ENCODE peak calls at places on chromosome 13, in five cellular contexts. G, P, X, M and N are unnamed samples.
A peak's percentile ranks its signal among the peaks of the same experiment; 100 is the strongest.

GRCh38 chr13:50911051-50911690 is 1.6 kb downstream of the RNASEH2B start:
- DNase-seq in G (no peak), P (no peak), X (no peak), M (no peak), N (no peak)

GRCh38 chr13:23758783-23759527 is 130.2 kb downstream of the MIPEP start:
- DNase-seq in G (no peak), M (no peak), X (no peak), P (no peak), N (no peak)

GRCh38 chr13:42970824-42971669 is 21.0 kb downstream of the EPSTI1 start:
- DNase-seq in M (no peak), P (no peak), X (no peak), G (no peak), N (peak; percentile 45)

GRCh38 chr13:75319244-75319643 is 162.7 kb downstream of the TBC1D4 start:
- DNase-seq in M (no peak), G (no peak), P (no peak), X (no peak), N (no peak)

GRCh38 chr13:27599845-27600553 is 20.3 kb downstream of the LNX2 start:
- DNase-seq in X (no peak), G (no peak), P (no peak), M (no peak), N (peak; percentile 68)

GRCh38 chr13:75864718-75865117 is 228.6 kb downstream of the LMO7 start:
- DNase-seq in G (no peak), X (no peak), P (no peak), M (no peak), N (no peak)

GRCh38 chr13:97366172-97366688 is 67.7 kb upstream of the RAP2A start:
- DNase-seq in X (no peak), G (no peak), P (no peak), M (no peak), N (peak; percentile 17)

GRCh38 chr13:104008571-104009435 is 942.6 kb upstream of the SLC10A2 start:
- DNase-seq in M (no peak), P (no peak), G (no peak), X (no peak), N (no peak)

GRCh38 chr13:44364019-44364418 is 9.6 kb upstream of the SERP2 start:
- DNase-seq in X (no peak), P (peak; percentile 24), M (no peak), G (no peak), N (no peak)

GRCh38 chr13:32175307-32175706 is 139.9 kb downstream of the ZAR1L start:
- DNase-seq in X (no peak), P (no peak), G (no peak), M (no peak), N (no peak)

GRCh38 chr13:89650226-89650625 is 1697.3 kb upstream of the MIR17HG start:
- DNase-seq in G (no peak), X (no peak), P (no peak), M (no peak), N (no peak)

GRCh38 chr13:32538234-32538620 is 368 bp downstream of the N4BP2L2 start:
- DNase-seq in X (no peak), G (peak; percentile 27), P (peak; percentile 18), M (peak; percentile 22), N (no peak)

GRCh38 chr13:80477641-80478443 is 136.9 kb upstream of the SPRY2 start:
- DNase-seq in G (no peak), X (no peak), M (no peak), P (no peak), N (no peak)

GRCh38 chr13:52845334-52845761 is 3.1 kb downstream of the PCDH8 start:
- DNase-seq in X (no peak), G (no peak), P (no peak), M (no peak), N (no peak)

GRCh38 chr13:113110852-113111315 is 5.3 kb downstream of the F7 start:
- DNase-seq in G (no peak), M (no peak), X (peak; percentile 48), P (no peak), N (no peak)

GRCh38 chr13:109684836-109685602 is 101.4 kb downstream of the IRS2 start:
- DNase-seq in X (no peak), P (peak; percentile 30), G (no peak), M (peak; percentile 30), N (peak; percentile 31)

GRCh38 chr13:97429681-97430081 is 4.3 kb upstream of the RAP2A start:
- DNase-seq in X (no peak), M (no peak), P (no peak), G (no peak), N (peak; percentile 3)

GRCh38 chr13:62964522-62964921 is 1548.9 kb upstream of the PCDH20 start:
- DNase-seq in X (no peak), G (no peak), P (no peak), M (no peak), N (peak; percentile 47)
- H3K4me3 ChIP-seq in X (no peak overlapping the region), G (no peak overlapping the region), P (no peak overlapping the region), M (no peak overlapping the region), N (no peak overlapping the region)

DNA sequence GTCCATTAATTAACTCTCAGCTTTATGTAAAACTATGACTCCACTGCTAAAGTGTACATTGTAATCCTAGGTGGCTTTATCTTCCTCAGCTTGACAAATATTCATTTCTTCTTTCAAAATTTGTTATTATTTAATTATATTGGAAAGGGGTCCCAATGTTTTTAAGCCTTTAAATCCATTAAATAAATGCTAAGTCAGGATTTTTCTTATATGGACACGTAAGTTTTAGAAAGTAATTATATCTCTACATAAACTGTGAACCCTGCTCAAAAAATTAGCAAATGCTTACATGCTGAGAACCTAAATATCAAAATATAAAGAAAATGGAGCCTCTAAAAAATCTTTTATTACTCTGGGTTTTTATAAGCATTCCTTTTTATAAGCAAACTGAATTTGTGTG is 78.2 kb upstream of the MIR17HG start:
- DNase-seq in X (no peak), G (no peak), P (no peak), M (no peak), N (no peak)
- H3K27me3 ChIP-seq in X (no peaks in the 10 kb centered on the region), G (no peaks in the 10 kb centered on the region), P (no peaks in the 10 kb centered on the region), M (no peaks in the 10 kb centered on the region), N (no peaks in the 10 kb centered on the region)

GRCh38 chr13:26219726-26220125 is 2.4 kb downstream of the RNF6 start:
- DNase-seq in G (no peak), P (no peak), X (no peak), M (no peak), N (peak; percentile 45)
- H3K4me3 ChIP-seq in G (peak overlapping the region; percentile 94), P (no peak overlapping the region), X (no peak overlapping the region), M (no peak overlapping the region), N (peak overlapping the region; percentile 96)

GRCh38 chr13:101916108-101916757 is 463.8 kb downstream of the ITGBL1 start:
- DNase-seq in P (peak; percentile 38), M (peak; percentile 40), X (peak; percentile 66), G (peak; percentile 17), N (no peak)
- H3K27me3 ChIP-seq in P (peaks cover 85% of the 10 kb centered on the region), M (peaks cover 69% of the 10 kb centered on the region), X (peaks cover 38% of the 10 kb centered on the region), G (no peaks in the 10 kb centered on the region), N (no peaks in the 10 kb centered on the region)

GRCh38 chr13:111270126-111270525 is 50.3 kb upstream of the TEX29 start:
- DNase-seq in G (no peak), P (no peak), M (no peak), X (no peak), N (no peak)
- H3K4me3 ChIP-seq in G (no peak overlapping the region), P (no peak overlapping the region), M (no peak overlapping the region), X (no peak overlapping the region), N (no peak overlapping the region)

DNA sequence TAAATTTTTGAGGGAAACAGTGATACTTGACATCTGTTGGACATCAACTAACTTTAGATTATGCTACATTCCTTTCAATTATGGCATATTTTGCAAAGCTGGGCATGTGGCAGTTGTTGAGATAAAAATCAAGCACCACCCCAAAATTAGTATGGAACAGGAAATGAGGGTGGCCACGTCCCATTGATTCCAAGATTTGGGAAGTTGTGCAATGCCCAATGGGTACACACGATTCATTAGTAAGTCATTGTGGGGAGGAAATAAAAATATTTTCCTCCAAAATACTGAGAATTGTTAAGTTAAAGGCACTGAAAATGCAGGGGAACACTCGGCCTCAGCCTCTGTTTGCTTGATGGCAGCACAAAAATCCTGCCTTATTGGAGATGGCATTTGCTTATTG is 7.6 kb downstream of the ERICH6B start:
- DNase-seq in G (no peak), P (no peak), M (no peak), X (no peak), N (no peak)
- H3K27me3 ChIP-seq in G (no peaks in the 10 kb centered on the region), P (peaks cover 73% of the 10 kb centered on the region), M (peaks cover 18% of the 10 kb centered on the region), X (no peaks in the 10 kb centered on the region), N (no peaks in the 10 kb centered on the region)

DNA sequence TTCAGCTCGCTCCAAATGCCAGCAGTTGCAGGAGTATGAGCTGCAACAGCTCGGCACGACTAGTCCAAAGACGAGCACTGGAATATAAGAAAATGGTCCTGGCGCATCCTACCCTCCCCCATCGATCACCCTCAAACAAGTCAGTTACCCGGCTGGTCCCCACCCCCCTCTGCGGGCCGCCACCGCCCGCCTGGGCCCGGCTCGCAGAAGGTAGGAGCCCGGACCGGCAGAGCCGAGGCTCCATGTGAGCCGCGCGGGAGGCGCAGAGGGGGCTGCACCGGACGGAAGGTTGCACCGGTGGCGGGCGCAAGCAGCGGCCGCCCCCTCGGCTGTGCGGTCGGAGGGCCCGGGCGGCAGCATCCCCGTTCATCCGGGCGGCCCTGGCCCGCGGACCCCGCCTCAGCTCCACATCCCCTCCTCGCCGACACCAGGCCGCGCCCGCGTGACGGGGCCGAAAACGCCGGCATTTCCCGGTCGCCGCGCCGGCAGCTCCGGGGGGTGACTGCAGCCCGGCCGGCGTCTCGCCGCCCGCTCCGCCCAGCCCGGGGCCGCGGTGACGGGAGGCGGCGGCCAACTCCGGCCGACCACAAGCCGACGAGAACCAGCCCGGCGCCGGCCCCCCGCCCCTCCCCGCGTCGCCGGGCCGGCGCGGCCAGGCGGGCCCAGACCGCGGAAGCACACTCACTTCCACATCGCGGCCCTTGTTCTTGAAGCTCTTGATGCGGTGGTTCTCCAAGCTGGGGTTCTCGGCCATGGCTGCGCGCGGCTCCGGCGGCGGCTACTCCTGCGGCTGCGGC is 531 bp downstream of the KPNA3 start:
- DNase-seq in M (peak; percentile 56), X (peak; percentile 82), G (peak; percentile 49), P (no peak), N (peak; percentile 46)
- H3K4me3 ChIP-seq in M (peak overlapping the region; percentile 69), X (peak overlapping the region; percentile 100), G (peak overlapping the region; percentile 95), P (peak overlapping the region; percentile 87), N (peak overlapping the region; percentile 87)

DNA sequence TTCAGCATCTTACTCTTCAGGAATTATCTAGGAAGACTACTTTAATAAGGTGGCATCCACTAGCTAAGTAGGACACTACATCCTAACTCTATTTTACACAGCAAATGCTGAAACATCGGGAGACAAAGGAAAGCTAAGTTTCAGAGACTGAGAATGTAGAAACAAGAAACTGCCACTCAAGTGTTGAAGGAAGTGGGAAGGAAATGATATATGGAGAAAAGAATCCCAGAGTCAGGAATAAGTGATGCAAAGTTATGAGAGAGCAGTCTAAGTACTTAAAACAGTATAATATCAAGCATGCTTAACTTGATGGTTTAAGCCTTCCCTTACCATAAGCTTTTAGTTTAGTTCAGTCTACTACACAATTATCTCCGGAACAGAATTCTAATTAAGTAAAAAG is 52.4 kb downstream of the RBM26 start:
- DNase-seq in G (no peak), X (no peak), M (no peak), P (no peak), N (no peak)
- H3K27me3 ChIP-seq in G (no peaks in the 10 kb centered on the region), X (no peaks in the 10 kb centered on the region), M (no peaks in the 10 kb centered on the region), P (no peaks in the 10 kb centered on the region), N (no peaks in the 10 kb centered on the region)

GRCh38 chr13:94110011-94110410 is 369.5 kb downstream of the DCT start:
- DNase-seq in P (no peak), G (no peak), M (no peak), X (no peak), N (no peak)
- H3K4me3 ChIP-seq in P (no peak overlapping the region), G (no peak overlapping the region), M (no peak overlapping the region), X (no peak overlapping the region), N (no peak overlapping the region)